ENCODE peak calls at places on chromosomes 3 and 15, in four cellular contexts. Q, S, U and J are unnamed samples.

GRCh38 chr3:181212271-181212670 is 222.7 kb upstream of the DNAJC19 start:
- DNase-seq in S (no peak), Q (no peak), U (no peak), J (no peak)

GRCh38 chr3:71584216-71585061 is 911 bp upstream of the FOXP1 start:
- DNase-seq in Q (no peak), S (no peak), U (peak; percentile 82), J (no peak)

GRCh38 chr3:62167566-62168262 is 205.6 kb downstream of the FEZF2 start:
- DNase-seq in Q (no peak), S (no peak), U (no peak), J (no peak)

GRCh38 chr3:36803096-36803811 is 38.9 kb upstream of the DCLK3 start:
- DNase-seq in U (no peak), Q (no peak), S (no peak), J (no peak)

GRCh38 chr15:87368511-87368910 is 888.0 kb downstream of the NTRK3 start:
- DNase-seq in U (no peak), S (peak; percentile 59), Q (no peak), J (no peak)

GRCh38 chr15:36791849-36792618 is 212.6 kb downstream of the CDIN1 start:
- DNase-seq in S (no peak), U (no peak), Q (no peak), J (no peak)

GRCh38 chr15:65413760-65414144 is 9.0 kb downstream of the IGDCC4 start:
- DNase-seq in Q (no peak), S (no peak), U (no peak), J (peak; percentile 41)

GRCh38 chr3:49469037-49469875 is 811 bp upstream of the DAG1 start:
- DNase-seq in S (peak; percentile 81), Q (peak; percentile 59), U (peak; percentile 92), J (peak; percentile 95)

GRCh38 chr3:107716734-107717133 is 194.0 kb downstream of the BBX start:
- DNase-seq in S (no peak), Q (no peak), U (no peak), J (no peak)

GRCh38 chr15:38702178-38702912 is 137.7 kb upstream of the RASGRP1 start:
- DNase-seq in S (peak; percentile 70), Q (no peak), U (no peak), J (no peak)

GRCh38 chr3:56219894-56220805 is 248.1 kb downstream of the ERC2 start:
- DNase-seq in S (no peak), U (peak; percentile 44), Q (no peak), J (no peak)

GRCh38 chr15:40327338-40327917 is 3.9 kb downstream of the INAFM2 start:
- DNase-seq in U (peak; percentile 69), Q (no peak), S (peak; percentile 61), J (no peak)

GRCh38 chr3:193014961-193015360 is 97.3 kb upstream of the MB21D2 start:
- DNase-seq in S (no peak), U (no peak), Q (no peak), J (no peak)

GRCh38 chr3:132210476-132211346 is 106.5 kb upstream of the ACP3 start:
- DNase-seq in S (no peak), Q (no peak), U (no peak), J (no peak)

GRCh38 chr15:59587085-59587826 is 24.3 kb upstream of the GCNT3 start:
- DNase-seq in S (no peak), U (no peak), Q (no peak), J (no peak)

GRCh38 chr15:52020253-52021085 is 1.4 kb downstream of the MAPK6 start:
- DNase-seq in U (peak; percentile 85), Q (no peak), S (no peak), J (no peak)

GRCh38 chr3:18237251-18238005 is 187.7 kb downstream of the SATB1 start:
- DNase-seq in Q (no peak), U (no peak), S (no peak), J (no peak)

GRCh38 chr15:65300924-65301441 is 3.5 kb upstream of the RNU5B-1 start:
- DNase-seq in U (no peak), Q (no peak), S (no peak), J (no peak)

GRCh38 chr3:107543666-107544065 is 20.9 kb downstream of the BBX start:
- DNase-seq in S (no peak), Q (no peak), U (no peak), J (no peak)

GRCh38 chr3:52891164-52891563 is 6.2 kb downstream of the STIMATE start:
- DNase-seq in Q (no peak), S (no peak), U (no peak), J (no peak)

GRCh38 chr3:138180375-138181029 is 5.8 kb upstream of the DBR1 start:
- DNase-seq in Q (no peak), S (no peak), U (no peak), J (no peak)

GRCh38 chr3:48404440-48405342 is 25.2 kb downstream of the PLXNB1 start:
- DNase-seq in S (no peak), Q (no peak), U (peak; percentile 67), J (no peak)

GRCh38 chr15:57380854-57381253 is 4.5 kb downstream of the CGNL1 start:
- DNase-seq in Q (no peak), S (no peak), U (no peak), J (no peak)

GRCh38 chr3:76131396-76132153 is 346.2 kb upstream of the ZNF717 start:
- DNase-seq in U (peak; percentile 15), Q (no peak), S (no peak), J (no peak)

GRCh38 chr3:54343495-54343894 is 221.1 kb downstream of the CACNA2D3 start:
- DNase-seq in S (no peak), U (no peak), Q (no peak), J (no peak)

GRCh38 chr3:52237659-52238172 is 1.2 kb downstream of the TWF2 start:
- DNase-seq in S (peak; percentile 89), U (peak; percentile 100), Q (peak; percentile 67), J (peak; percentile 94)

GRCh38 chr15:58065445-58066041 is at the start of gene ALDH1A2:
- DNase-seq in S (peak; percentile 66), U (no peak), Q (no peak), J (peak; percentile 50)

GRCh38 chr3:152339881-152340505 is 71.3 kb downstream of the MBNL1 start:
- DNase-seq in Q (no peak), S (no peak), U (no peak), J (no peak)

GRCh38 chr3:38651153-38651789 is 1.8 kb upstream of the SCN5A start:
- DNase-seq in S (no peak), Q (peak; percentile 25), U (peak; percentile 95), J (no peak)

GRCh38 chr3:72889310-72890165 is 1.7 kb downstream of the GXYLT2 start:
- DNase-seq in U (no peak), Q (no peak), S (no peak), J (no peak)

GRCh38 chr15:71219101-71219500 is 103.8 kb downstream of the THSD4 start:
- DNase-seq in Q (no peak), S (no peak), U (peak; percentile 86), J (no peak)

GRCh38 chr3:43872301-43872700 is 181.6 kb downstream of the ABHD5 start:
- DNase-seq in Q (peak; percentile 38), S (peak; percentile 73), U (peak; percentile 93), J (no peak)

GRCh38 chr3:33718595-33718907 is 497 bp upstream of the CLASP2 start:
- DNase-seq in Q (no peak), S (no peak), U (peak; percentile 23), J (no peak)

GRCh38 chr15:93182806-93183205 is 93.8 kb upstream of the RGMA start:
- DNase-seq in Q (no peak), U (no peak), S (no peak), J (no peak)

GRCh38 chr3:170467007-170467406 is 48.3 kb downstream of the CLDN11 start:
- DNase-seq in Q (no peak), S (no peak), U (no peak), J (no peak)

GRCh38 chr3:157087398-157088132 is 72.4 kb downstream of the CCNL1 start:
- DNase-seq in S (no peak), U (no peak), Q (no peak), J (no peak)

GRCh38 chr3:113594066-113594465 is 61.7 kb downstream of the SIDT1 start:
- DNase-seq in S (no peak), Q (no peak), U (no peak), J (no peak)

GRCh38 chr15:78565951-78566774 is 843 bp downstream of the CHRNA5 start:
- DNase-seq in S (no peak), U (peak; percentile 74), Q (peak; percentile 2), J (no peak)
- TF ChIP-seq CTCF in S (peak; percentile 38), U (peak; percentile 33), Q (no peak), J (peak; percentile 63)

GRCh38 chr3:5227812-5228211 is 40.3 kb downstream of the EDEM1 start:
- DNase-seq in Q (no peak), U (no peak), S (no peak), J (no peak)

GRCh38 chr3:5229414-5229813 is 41.9 kb downstream of the EDEM1 start:
- DNase-seq in Q (no peak), U (no peak), S (no peak), J (no peak)

GRCh38 chr3:5222283-5223005 is 34.9 kb downstream of the EDEM1 start:
- DNase-seq in Q (no peak), U (no peak), S (no peak), J (no peak)

GRCh38 chr3:5231067-5231466 is 43.6 kb downstream of the EDEM1 start:
- DNase-seq in S (no peak), Q (no peak), U (no peak), J (no peak)

DNA sequence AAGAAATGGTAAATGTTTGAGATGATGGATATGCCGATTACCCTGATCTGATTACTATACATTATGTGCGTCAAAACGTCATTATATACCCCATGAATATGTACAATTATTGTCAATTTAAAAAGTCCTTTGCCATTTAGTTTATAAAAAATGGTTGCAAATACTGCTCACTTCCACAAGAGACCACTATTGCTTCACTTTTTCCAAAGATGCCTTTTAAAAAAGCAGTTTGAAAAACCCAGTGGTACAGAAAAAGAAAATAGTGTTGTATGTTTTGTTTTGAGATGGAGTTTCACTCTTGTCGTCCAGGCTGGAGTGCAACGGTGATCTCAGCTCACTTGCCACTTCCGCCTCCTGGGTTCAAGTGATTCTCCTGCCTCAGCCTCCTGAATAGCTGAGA is 39.3 kb downstream of the EDEM1 start:
- DNase-seq in Q (peak; percentile 2), U (no peak), S (no peak), J (no peak)
- TF ChIP-seq CTCF in Q (no peak), U (peak; percentile 59), S (peak; percentile 67), J (peak; percentile 80)

DNA sequence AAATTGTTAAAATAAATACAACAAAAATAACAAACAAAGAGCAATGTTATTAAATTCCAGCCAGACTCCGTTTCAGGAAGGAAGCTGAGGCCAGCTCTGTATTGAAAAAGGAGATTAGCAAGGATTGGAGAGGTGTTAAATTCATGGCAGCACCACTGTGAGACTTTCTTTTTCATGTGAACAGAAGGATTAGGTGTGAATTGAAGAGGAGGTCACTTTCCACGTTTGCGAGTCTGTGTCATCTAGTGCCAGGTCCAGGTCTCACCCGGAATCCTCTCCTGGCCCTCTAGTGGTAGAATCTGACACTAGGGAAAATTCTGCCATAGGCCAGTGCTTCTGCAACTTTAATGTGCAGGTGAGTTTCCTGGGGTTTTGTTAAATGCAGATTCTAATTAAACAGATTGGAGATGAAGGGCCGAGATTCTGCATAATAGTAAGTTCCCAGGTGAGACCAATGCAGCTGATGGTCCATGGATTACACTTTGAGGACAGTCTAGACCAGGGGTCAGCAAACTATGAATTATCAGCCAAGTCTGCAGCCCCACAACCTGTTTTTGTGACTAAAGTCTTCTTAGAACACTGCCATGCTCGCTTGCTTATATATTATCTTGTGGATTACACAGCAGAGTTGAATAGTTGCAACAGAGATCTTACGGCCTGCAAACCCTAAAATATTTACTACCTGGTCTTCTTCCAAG is 9.2 kb upstream of the SLC6A1 start:
- DNase-seq in Q (peak; percentile 9), U (peak; percentile 94), S (no peak), J (no peak)
- TF ChIP-seq CTCF in Q (peak; percentile 88), U (peak; percentile 88), S (peak; percentile 85), J (peak; percentile 86)

GRCh38 chr3:123637131-123637530 is 52.3 kb upstream of the HACD2 start:
- DNase-seq in S (no peak), Q (no peak), U (no peak), J (no peak)
- TF ChIP-seq CTCF in S (no peak), Q (no peak), U (no peak), J (no peak)